ENCODE peak calls at places on chromosomes 3 and 15, in ten cellular contexts. V is tibial artery; D is stomach; M is astrocyte; Q is AG08395; C is HTR-8/SVneo; J is NCI-H2081; K is activated naive CD4-positive, alpha-beta T cell; I is stimulated activated CD8-positive, alpha-beta memory T cell treated with anti-CD3 and anti-CD28 coated beads, Interleukin-7, amount 100 ng/mL, for 1 hour; R is non-pigmented ciliary epithelial cell. S is an unnamed sample.

GRCh38 chr15:32898414-32898813 is 180.6 kb downstream of the GREM1 start:
- DNase-seq in M (no peak), K (no peak), J (no peak), R (no peak), C (no peak), I (no peak), D (no peak), V (no peak), Q (no peak), S (no peak)

GRCh38 chr3:47001731-47002489 is 22.4 kb downstream of the NBEAL2 start:
- DNase-seq in V (peak; percentile 14), M (no peak), I (no peak), Q (no peak), K (no peak), R (no peak), J (no peak), D (no peak), C (no peak), S (no peak)

GRCh38 chr15:59245583-59245982 is 38.9 kb downstream of the LDHAL6B start:
- DNase-seq in V (no peak), J (no peak), K (no peak), I (no peak), Q (no peak), R (no peak), D (no peak), M (no peak), C (no peak), S (no peak)

GRCh38 chr15:80887148-80887547 is 102.5 kb downstream of the MESD start:
- DNase-seq in J (no peak), K (no peak), Q (no peak), C (no peak), V (no peak), I (no peak), M (no peak), R (no peak), D (no peak), S (no peak)

GRCh38 chr15:43517354-43518072 is at the start of gene MAP1A:
- DNase-seq in I (no peak), R (no peak), J (peak; percentile 16), Q (peak; percentile 89), V (peak; percentile 59), C (no peak), M (peak; percentile 53), K (no peak), D (no peak), S (no peak)

GRCh38 chr3:184604956-184605290 is 43.3 kb downstream of the EPHB3 start:
- DNase-seq in R (no peak), V (peak; percentile 4), D (no peak), I (no peak), K (no peak), M (no peak), Q (no peak), C (no peak), J (no peak), S (no peak)

GRCh38 chr3:55935241-55935640 is 448.1 kb upstream of the WNT5A start:
- DNase-seq in C (no peak), V (no peak), D (no peak), R (no peak), I (no peak), M (no peak), J (peak; percentile 69), Q (no peak), K (no peak), S (no peak)

GRCh38 chr3:32045091-32045964 is 61.1 kb upstream of the GPD1L start:
- DNase-seq in M (peak; percentile 76), I (no peak), R (no peak), V (peak; percentile 29), Q (no peak), J (no peak), C (peak; percentile 46), D (peak; percentile 81), K (no peak), S (no peak)

GRCh38 chr3:79258479-79258878 is 509.3 kb downstream of the ROBO1 start:
- DNase-seq in I (no peak), V (no peak), J (no peak), M (no peak), Q (no peak), K (no peak), C (no peak), D (no peak), R (no peak), S (no peak)

GRCh38 chr15:70770863-70771262 is 7.5 kb upstream of the UACA start:
- DNase-seq in J (no peak), K (no peak), R (no peak), D (no peak), I (no peak), Q (no peak), V (no peak), C (no peak), M (no peak), S (no peak)

GRCh38 chr15:83855956-83856355 is 202.0 kb downstream of the ADAMTSL3 start:
- DNase-seq in Q (no peak), C (no peak), J (no peak), M (no peak), D (no peak), V (no peak), K (no peak), R (no peak), I (no peak), S (no peak)

GRCh38 chr3:184172681-184173373 is 1.8 kb upstream of the AP2M1 start:
- DNase-seq in V (no peak), I (no peak), J (no peak), D (no peak), Q (peak; percentile 85), K (no peak), M (peak; percentile 92), R (peak; percentile 78), C (no peak), S (peak; percentile 55)

GRCh38 chr3:150335631-150336030 is 72.5 kb upstream of the TSC22D2 start:
- DNase-seq in D (no peak), C (no peak), M (peak; percentile 48), J (no peak), Q (peak; percentile 24), R (no peak), I (no peak), K (no peak), V (no peak), S (no peak)

GRCh38 chr15:58951388-58952060 is 18.0 kb upstream of the SLTM start:
- DNase-seq in D (no peak), I (no peak), Q (peak; percentile 72), K (no peak), C (no peak), V (no peak), J (peak; percentile 50), R (no peak), M (peak; percentile 73), S (peak; percentile 32)

GRCh38 chr3:141489184-141489583 is 2.4 kb downstream of the RASA2 start:
- DNase-seq in I (no peak), R (no peak), J (no peak), K (no peak), D (no peak), M (no peak), C (no peak), Q (no peak), V (no peak), S (no peak)

GRCh38 chr3:130093741-130094391 is 12.2 kb downstream of the ALG1L2 start:
- DNase-seq in R (no peak), J (no peak), M (no peak), K (no peak), V (no peak), D (no peak), C (no peak), I (no peak), Q (no peak), S (no peak)

GRCh38 chr3:160804762-160805161 is 48.7 kb downstream of the PPM1L start:
- DNase-seq in V (peak; percentile 48), M (no peak), K (no peak), Q (no peak), C (no peak), R (no peak), J (peak; percentile 11), D (peak; percentile 68), I (no peak), S (no peak)